ENCODE peak calls at places on chromosomes 1 and 21, in six cellular contexts. L is fibroblast of lung, I is T-helper 2 cell, A is germinal center, W is tibial nerve, R is T47D. H is an unnamed sample.

GRCh38 chr1:55310517-55310927 is 95.4 kb upstream of the USP24 start:
- DNase-seq in L (peak; percentile 98), I (no peak), A (no peak), W (no peak), R (no peak), H (peak; percentile 93)

GRCh38 chr1:242209063-242209462 is 210.2 kb upstream of the MAP1LC3C start:
- DNase-seq in L (no peak), I (no peak), A (no peak), W (no peak), R (no peak), H (no peak)

GRCh38 chr1:17538010-17538409 is 1.5 kb upstream of the ARHGEF10L start:
- DNase-seq in L (no peak), I (no peak), A (no peak), W (no peak), R (no peak), H (no peak)

GRCh38 chr1:15966081-15966955 is 9.6 kb downstream of the ZBTB17 start:
- DNase-seq in L (no peak), I (no peak), A (peak; percentile 69), W (peak; percentile 40), R (no peak), H (peak; percentile 41)

GRCh38 chr1:218330043-218330623 is 15.0 kb upstream of the TGFB2 start:
- DNase-seq in L (peak; percentile 69), I (no peak), A (peak; percentile 27), W (no peak), R (peak; percentile 64), H (peak; percentile 73)

GRCh38 chr1:54227091-54227602 is 27.2 kb downstream of the MRPL37 start:
- DNase-seq in L (peak; percentile 54), I (no peak), A (no peak), W (no peak), R (no peak), H (peak; percentile 79)

GRCh38 chr1:20930427-20930826 is 143.3 kb upstream of the HP1BP3 start:
- DNase-seq in L (no peak), I (no peak), A (no peak), W (no peak), R (no peak), H (no peak)

GRCh38 chr21:43995521-43996105 is 16.5 kb upstream of the TRAPPC10 start:
- DNase-seq in L (no peak), I (no peak), A (no peak), W (no peak), R (no peak), H (no peak)

GRCh38 chr1:89310505-89310904 is 37.8 kb upstream of the GBP5 start:
- DNase-seq in L (peak; percentile 21), I (no peak), A (no peak), W (no peak), R (no peak), H (peak; percentile 36)

GRCh38 chr1:29243863-29244185 is 7.5 kb downstream of the PTPRU start:
- DNase-seq in L (peak; percentile 67), I (no peak), A (no peak), W (no peak), R (no peak), H (peak; percentile 70)

GRCh38 chr1:27102134-27102706 is 52.7 kb downstream of the SLC9A1 start:
- DNase-seq in L (no peak), I (no peak), A (no peak), W (no peak), R (no peak), H (no peak)

GRCh38 chr21:27451116-27451515 is 484.2 kb upstream of the ADAMTS5 start:
- DNase-seq in L (no peak), I (no peak), A (no peak), W (no peak), R (no peak), H (no peak)

GRCh38 chr1:75954594-75954993 is 22.4 kb upstream of the ASB17 start:
- DNase-seq in L (peak; percentile 18), I (no peak), A (no peak), W (no peak), R (no peak), H (no peak)

GRCh38 chr1:205237526-205238484 is 10.1 kb downstream of the TMCC2 start:
- DNase-seq in L (no peak), I (no peak), A (no peak), W (no peak), R (no peak), H (no peak)

GRCh38 chr1:182198006-182198605 is 136.6 kb upstream of the ZNF648 start:
- DNase-seq in L (peak; percentile 32), I (no peak), A (no peak), W (no peak), R (peak; percentile 45), H (no peak)

GRCh38 chr1:116496380-116496779 is 74.4 kb downstream of the CD58 start:
- DNase-seq in L (peak; percentile 82), I (no peak), A (no peak), W (peak; percentile 38), R (no peak), H (peak; percentile 38)

GRCh38 chr1:41482001-41482765 is 2.3 kb downstream of the EDN2 start:
- DNase-seq in L (no peak), I (no peak), A (no peak), W (no peak), R (peak; percentile 65), H (no peak)

GRCh38 chr21:36689324-36689723 is 9.6 kb upstream of the SIM2 start:
- DNase-seq in L (no peak), I (no peak), A (no peak), W (no peak), R (no peak), H (no peak)

GRCh38 chr1:16232316-16232710 is 4.7 kb downstream of the CPLANE2 start:
- DNase-seq in L (no peak), I (no peak), A (no peak), W (no peak), R (no peak), H (no peak)

GRCh38 chr1:19448491-19449439 is 36.6 kb downstream of the CAPZB start:
- DNase-seq in L (peak; percentile 94), I (no peak), A (no peak), W (peak; percentile 72), R (no peak), H (peak; percentile 74)

GRCh38 chr1:153796786-153797659 is 21.8 kb downstream of the SLC27A3 start:
- DNase-seq in L (peak; percentile 71), I (peak; percentile 46), A (peak; percentile 85), W (peak; percentile 97), R (peak; percentile 89), H (peak; percentile 74)

GRCh38 chr1:227785094-227785811 is 30.2 kb upstream of the PRSS38 start:
- DNase-seq in L (no peak), I (no peak), A (no peak), W (no peak), R (no peak), H (no peak)

GRCh38 chr1:183822081-183822611 is 17.2 kb downstream of the RGL1 start:
- DNase-seq in L (no peak), I (no peak), A (no peak), W (peak; percentile 54), R (no peak), H (peak; percentile 55)

GRCh38 chr21:37758997-37759396 is 157.3 kb downstream of the KCNJ6 start:
- DNase-seq in L (peak; percentile 59), I (no peak), A (peak; percentile 28), W (no peak), R (peak; percentile 46), H (peak; percentile 81)

GRCh38 chr1:5001466-5001865 is 347.1 kb downstream of the AJAP1 start:
- DNase-seq in L (no peak), I (no peak), A (no peak), W (no peak), R (peak; percentile 8), H (no peak)

GRCh38 chr1:156894711-156895407 is 1.3 kb downstream of the PEAR1 start:
- DNase-seq in L (no peak), I (no peak), A (no peak), W (peak; percentile 48), R (no peak), H (no peak)

GRCh38 chr1:41497056-41497440 is 12.6 kb upstream of the EDN2 start:
- DNase-seq in L (no peak), I (no peak), A (no peak), W (no peak), R (no peak), H (no peak)

GRCh38 chr1:15786581-15786980 is 20.9 kb downstream of the UQCRHL start:
- DNase-seq in L (peak; percentile 72), I (no peak), A (no peak), W (no peak), R (no peak), H (peak; percentile 72)

GRCh38 chr21:36183144-36183795 is 26.6 kb downstream of the DOP1B start:
- DNase-seq in L (no peak), I (no peak), A (no peak), W (no peak), R (peak; percentile 80), H (no peak)

GRCh38 chr21:26379561-26379960 is 193.5 kb downstream of the CYYR1 start:
- DNase-seq in L (no peak), I (no peak), A (no peak), W (no peak), R (no peak), H (no peak)

GRCh38 chr1:118184737-118185082 is 318 bp downstream of the SPAG17 start:
- DNase-seq in L (no peak), I (no peak), A (no peak), W (no peak), R (no peak), H (no peak)

GRCh38 chr1:84712288-84712874 is 22.1 kb upstream of the SSX2IP start:
- DNase-seq in L (peak; percentile 89), I (no peak), A (no peak), W (no peak), R (no peak), H (peak; percentile 54)

GRCh38 chr1:1115136-1115829 is 606 bp downstream of the C1orf159 start:
- DNase-seq in L (no peak), I (no peak), A (no peak), W (no peak), R (peak; percentile 35), H (no peak)

GRCh38 chr1:2802421-2802961 is 998 bp upstream of the TTC34 start:
- DNase-seq in L (no peak), I (peak; percentile 1), A (no peak), W (no peak), R (no peak), H (no peak)

GRCh38 chr1:243926803-243927245 is 76.8 kb upstream of the AKT3 start:
- DNase-seq in L (peak; percentile 76), I (no peak), A (no peak), W (no peak), R (no peak), H (peak; percentile 82)